ENCODE peak calls at places on chromosome 21, in eight cellular contexts. One of them, this sample, is unnamed.
A peak's percentile ranks its signal among the peaks of the same experiment; 100 is the strongest.

GRCh38 chr21:42781150-42781980 is 98.0 kb downstream of the WDR4 start:
- DNase-seq in H1: no peak
- DNase-seq in HepG2: peak; percentile 32
- DNase-seq in GM23338: peak; percentile 63
- DNase-seq in HCT116: no peak
- DNase-seq in K562: peak; percentile 28
- DNase-seq in SK-N-SH: peak; percentile 83
- DNase-seq in stomach: peak; percentile 34
- DNase-seq in this sample: no peak

GRCh38 chr21:20570824-20571232 is 427.4 kb upstream of the NCAM2 start:
- DNase-seq in H1: peak; percentile 73
- DNase-seq in HepG2: no peak
- DNase-seq in GM23338: peak; percentile 90
- DNase-seq in HCT116: no peak
- DNase-seq in K562: peak; percentile 68
- DNase-seq in SK-N-SH: no peak
- DNase-seq in stomach: no peak
- DNase-seq in this sample: no peak

GRCh38 chr21:33266784-33267135 is 593 bp downstream of the IL10RB start:
- DNase-seq in H1: no peak
- DNase-seq in HepG2: no peak
- DNase-seq in GM23338: no peak
- DNase-seq in HCT116: no peak
- DNase-seq in K562: no peak
- DNase-seq in SK-N-SH: peak; percentile 48
- DNase-seq in stomach: peak; percentile 28
- DNase-seq in this sample: no peak

GRCh38 chr21:27954806-27955205 is 987.9 kb upstream of the ADAMTS5 start:
- DNase-seq in H1: no peak
- DNase-seq in HepG2: no peak
- DNase-seq in GM23338: peak; percentile 1
- DNase-seq in HCT116: no peak
- DNase-seq in K562: no peak
- DNase-seq in SK-N-SH: no peak
- DNase-seq in stomach: no peak
- DNase-seq in this sample: no peak

GRCh38 chr21:21373969-21374368 is 375.8 kb downstream of the NCAM2 start:
- DNase-seq in H1: no peak
- DNase-seq in HepG2: no peak
- DNase-seq in GM23338: no peak
- DNase-seq in HCT116: no peak
- DNase-seq in K562: no peak
- DNase-seq in SK-N-SH: no peak
- DNase-seq in stomach: no peak
- DNase-seq in this sample: no peak

GRCh38 chr21:15273244-15273643 is 208.4 kb upstream of the NRIP1 start:
- DNase-seq in H1: no peak
- DNase-seq in HepG2: no peak
- DNase-seq in GM23338: no peak
- DNase-seq in HCT116: no peak
- DNase-seq in K562: no peak
- DNase-seq in SK-N-SH: no peak
- DNase-seq in stomach: no peak
- DNase-seq in this sample: no peak

GRCh38 chr21:26945916-26946315 is 21.0 kb downstream of the ADAMTS5 start:
- DNase-seq in H1: no peak
- DNase-seq in HepG2: no peak
- DNase-seq in GM23338: peak; percentile 21
- DNase-seq in HCT116: no peak
- DNase-seq in K562: no peak
- DNase-seq in SK-N-SH: no peak
- DNase-seq in stomach: no peak
- DNase-seq in this sample: no peak

GRCh38 chr21:14243877-14244276 is 27.9 kb downstream of the RBM11 start:
- DNase-seq in H1: no peak
- DNase-seq in HepG2: no peak
- DNase-seq in GM23338: no peak
- DNase-seq in HCT116: no peak
- DNase-seq in K562: no peak
- DNase-seq in SK-N-SH: no peak
- DNase-seq in stomach: no peak
- DNase-seq in this sample: no peak

GRCh38 chr21:36560933-36561575 is 81.1 kb upstream of the CLDN14 start:
- DNase-seq in H1: no peak
- DNase-seq in HepG2: no peak
- DNase-seq in GM23338: no peak
- DNase-seq in HCT116: no peak
- DNase-seq in K562: no peak
- DNase-seq in SK-N-SH: no peak
- DNase-seq in stomach: no peak
- DNase-seq in this sample: no peak

GRCh38 chr21:41429925-41430491 is 4.0 kb downstream of the MX1 start:
- DNase-seq in H1: no peak
- DNase-seq in HepG2: no peak
- DNase-seq in GM23338: no peak
- DNase-seq in HCT116: no peak
- DNase-seq in K562: no peak
- DNase-seq in SK-N-SH: no peak
- DNase-seq in stomach: no peak
- DNase-seq in this sample: peak; percentile 75

GRCh38 chr21:41427556-41427955 is 1.5 kb downstream of the MX1 start:
- DNase-seq in H1: no peak
- DNase-seq in HepG2: no peak
- DNase-seq in GM23338: no peak
- DNase-seq in HCT116: no peak
- DNase-seq in K562: no peak
- DNase-seq in SK-N-SH: no peak
- DNase-seq in stomach: no peak
- DNase-seq in this sample: no peak

GRCh38 chr21:41428311-41428710 is 2.3 kb downstream of the MX1 start:
- DNase-seq in H1: no peak
- DNase-seq in HepG2: no peak
- DNase-seq in GM23338: no peak
- DNase-seq in HCT116: no peak
- DNase-seq in K562: no peak
- DNase-seq in SK-N-SH: no peak
- DNase-seq in stomach: no peak
- DNase-seq in this sample: peak; percentile 66

GRCh38 chr21:41428847-41429246 is 2.8 kb downstream of the MX1 start:
- DNase-seq in H1: no peak
- DNase-seq in HepG2: no peak
- DNase-seq in GM23338: no peak
- DNase-seq in HCT116: no peak
- DNase-seq in K562: no peak
- DNase-seq in SK-N-SH: no peak
- DNase-seq in stomach: no peak
- DNase-seq in this sample: peak; percentile 31

GRCh38 chr21:41429305-41429704 is 3.3 kb downstream of the MX1 start:
- DNase-seq in H1: no peak
- DNase-seq in HepG2: no peak
- DNase-seq in GM23338: no peak
- DNase-seq in HCT116: no peak
- DNase-seq in K562: no peak
- DNase-seq in SK-N-SH: no peak
- DNase-seq in stomach: no peak
- DNase-seq in this sample: peak; percentile 50
- TF ChIP-seq POLR2AphosphoS5 in H1: no peak
- TF ChIP-seq POLR2AphosphoS5 in HepG2: no peak
- TF ChIP-seq POLR2AphosphoS5 in GM23338: no peak
- TF ChIP-seq POLR2AphosphoS5 in HCT116: no peak
- TF ChIP-seq POLR2AphosphoS5 in K562: no peak
- TF ChIP-seq POLR2AphosphoS5 in SK-N-SH: no peak
- TF ChIP-seq POLR2AphosphoS5 in stomach: no peak
- TF ChIP-seq POLR2AphosphoS5 in this sample: no peak

GRCh38 chr21:29360799-29361765 is 62.4 kb downstream of the BACH1 start:
- DNase-seq in H1: no peak
- DNase-seq in HepG2: no peak
- DNase-seq in GM23338: peak; percentile 27
- DNase-seq in HCT116: no peak
- DNase-seq in K562: no peak
- DNase-seq in SK-N-SH: no peak
- DNase-seq in stomach: no peak
- DNase-seq in this sample: no peak
- TF ChIP-seq CTCF in H1: peak; percentile 20
- TF ChIP-seq CTCF in HepG2: peak; percentile 36
- TF ChIP-seq CTCF in GM23338: peak; percentile 22
- TF ChIP-seq CTCF in HCT116: no peak
- TF ChIP-seq CTCF in K562: peak; percentile 49
- TF ChIP-seq CTCF in SK-N-SH: no peak
- TF ChIP-seq CTCF in stomach: no peak
- TF ChIP-seq CTCF in this sample: no peak

GRCh38 chr21:17527240-17527639 is 14.4 kb downstream of the CXADR start:
- DNase-seq in H1: no peak
- DNase-seq in HepG2: peak; percentile 83
- DNase-seq in GM23338: no peak
- DNase-seq in HCT116: no peak
- DNase-seq in K562: no peak
- DNase-seq in SK-N-SH: peak; percentile 24
- DNase-seq in stomach: no peak
- DNase-seq in this sample: no peak
- TF ChIP-seq POLR2AphosphoS5 in H1: no peak
- TF ChIP-seq POLR2AphosphoS5 in HepG2: no peak
- TF ChIP-seq POLR2AphosphoS5 in GM23338: no peak
- TF ChIP-seq POLR2AphosphoS5 in HCT116: no peak
- TF ChIP-seq POLR2AphosphoS5 in K562: no peak
- TF ChIP-seq POLR2AphosphoS5 in SK-N-SH: no peak
- TF ChIP-seq POLR2AphosphoS5 in stomach: no peak
- TF ChIP-seq POLR2AphosphoS5 in this sample: no peak

GRCh38 chr21:31457675-31458074 is 113.6 kb upstream of the TIAM1 start:
- DNase-seq in H1: no peak
- DNase-seq in HepG2: no peak
- DNase-seq in GM23338: peak; percentile 60
- DNase-seq in HCT116: no peak
- DNase-seq in K562: peak; percentile 6
- DNase-seq in SK-N-SH: peak; percentile 19
- DNase-seq in stomach: no peak
- DNase-seq in this sample: no peak
- TF ChIP-seq CTCF in H1: peak; percentile 70
- TF ChIP-seq CTCF in HepG2: no peak
- TF ChIP-seq CTCF in GM23338: peak; percentile 52
- TF ChIP-seq CTCF in HCT116: peak; percentile 61
- TF ChIP-seq CTCF in K562: peak; percentile 40
- TF ChIP-seq CTCF in SK-N-SH: peak; percentile 16
- TF ChIP-seq CTCF in stomach: no peak
- TF ChIP-seq CTCF in this sample: no peak

GRCh38 chr21:43934716-43935705 is 70.0 kb downstream of the AGPAT3 start:
- DNase-seq in H1: no peak
- DNase-seq in HepG2: no peak
- DNase-seq in GM23338: no peak
- DNase-seq in HCT116: no peak
- DNase-seq in K562: no peak
- DNase-seq in SK-N-SH: no peak
- DNase-seq in stomach: no peak
- DNase-seq in this sample: no peak
- TF ChIP-seq POLR2AphosphoS5 in H1: no peak
- TF ChIP-seq POLR2AphosphoS5 in HepG2: no peak
- TF ChIP-seq POLR2AphosphoS5 in GM23338: no peak
- TF ChIP-seq POLR2AphosphoS5 in HCT116: no peak
- TF ChIP-seq POLR2AphosphoS5 in K562: no peak
- TF ChIP-seq POLR2AphosphoS5 in SK-N-SH: no peak
- TF ChIP-seq POLR2AphosphoS5 in stomach: no peak
- TF ChIP-seq POLR2AphosphoS5 in this sample: no peak

GRCh38 chr21:38505654-38506523 is 7.6 kb upstream of the ERG start:
- DNase-seq in H1: peak; percentile 33
- DNase-seq in HepG2: peak; percentile 62
- DNase-seq in GM23338: peak; percentile 82
- DNase-seq in HCT116: peak; percentile 42
- DNase-seq in K562: peak; percentile 60
- DNase-seq in SK-N-SH: peak; percentile 56
- DNase-seq in stomach: no peak
- DNase-seq in this sample: peak; percentile 39

GRCh38 chr21:38504056-38504455 is 5.8 kb upstream of the ERG start:
- DNase-seq in H1: no peak
- DNase-seq in HepG2: no peak
- DNase-seq in GM23338: no peak
- DNase-seq in HCT116: no peak
- DNase-seq in K562: no peak
- DNase-seq in SK-N-SH: no peak
- DNase-seq in stomach: no peak
- DNase-seq in this sample: no peak

GRCh38 chr21:38511198-38511597 is 12.9 kb upstream of the ERG start:
- DNase-seq in H1: no peak
- DNase-seq in HepG2: no peak
- DNase-seq in GM23338: no peak
- DNase-seq in HCT116: no peak
- DNase-seq in K562: no peak
- DNase-seq in SK-N-SH: no peak
- DNase-seq in stomach: no peak
- DNase-seq in this sample: no peak

GRCh38 chr21:38506606-38507331 is 8.5 kb upstream of the ERG start:
- DNase-seq in H1: no peak
- DNase-seq in HepG2: no peak
- DNase-seq in GM23338: peak; percentile 30
- DNase-seq in HCT116: no peak
- DNase-seq in K562: no peak
- DNase-seq in SK-N-SH: no peak
- DNase-seq in stomach: no peak
- DNase-seq in this sample: no peak

GRCh38 chr21:38507374-38507942 is 9.2 kb upstream of the ERG start:
- DNase-seq in H1: no peak
- DNase-seq in HepG2: no peak
- DNase-seq in GM23338: no peak
- DNase-seq in HCT116: no peak
- DNase-seq in K562: no peak
- DNase-seq in SK-N-SH: no peak
- DNase-seq in stomach: no peak
- DNase-seq in this sample: no peak
- TF ChIP-seq CTCF in H1: no peak
- TF ChIP-seq CTCF in HepG2: no peak
- TF ChIP-seq CTCF in GM23338: no peak
- TF ChIP-seq CTCF in HCT116: no peak
- TF ChIP-seq CTCF in K562: no peak
- TF ChIP-seq CTCF in SK-N-SH: no peak
- TF ChIP-seq CTCF in stomach: no peak
- TF ChIP-seq CTCF in this sample: no peak